ENCODE peak calls at places on chromosomes 2 and 18, in six cellular contexts. U is tibial artery, L is neural progenitor cell, H is K562, V is H9, D is pancreas. Z is an unnamed sample. For H3K4me1, the result is how much of the 10 kb centered on the place peaks cover.

GRCh38 chr18:34985963-34986362 is 55.2 kb upstream of the MAPRE2 start:
- DNase-seq in U (no peak), L (no peak), H (no peak), V (no peak), D (no peak), Z (no peak)

GRCh38 chr18:43001821-43002220 is 113.7 kb downstream of the RIT2 start:
- DNase-seq in U (no peak), L (no peak), H (no peak), V (no peak), D (no peak), Z (no peak)

GRCh38 chr2:52077159-52077558 is 1045.2 kb upstream of the NRXN1 start:
- DNase-seq in U (no peak), L (no peak), H (no peak), V (no peak), D (no peak), Z (no peak)

GRCh38 chr18:69758458-69758857 is 189.2 kb downstream of the CD226 start:
- DNase-seq in U (no peak), L (no peak), H (no peak), V (no peak), D (no peak), Z (no peak)

GRCh38 chr2:206477296-206477695 is 34.0 kb downstream of the ADAM23 start:
- DNase-seq in U (no peak), L (no peak), H (no peak), V (no peak), D (no peak), Z (no peak)

GRCh38 chr2:8640498-8640897 is 41.4 kb upstream of the ID2 start:
- DNase-seq in U (no peak), L (no peak), H (no peak), V (no peak), D (no peak), Z (no peak)

GRCh38 chr18:48621815-48622555 is 83.2 kb downstream of the CTIF start:
- DNase-seq in U (no peak), L (no peak), H (no peak), V (no peak), D (no peak), Z (no peak)

GRCh38 chr2:202808754-202809153 is 62.8 kb downstream of the ICA1L start:
- DNase-seq in U (no peak), L (no peak), H (no peak), V (no peak), D (no peak), Z (no peak)

GRCh38 chr2:31271851-31272267 is 37.9 kb downstream of the EHD3 start:
- DNase-seq in U (no peak), L (no peak), H (no peak), V (no peak), D (no peak), Z (no peak)

GRCh38 chr2:189412330-189412953 is 28.8 kb upstream of the WDR75 start:
- DNase-seq in U (no peak), L (peak), H (peak), V (no peak), D (no peak), Z (peak)

GRCh38 chr2:78982638-78983330 is 42.7 kb upstream of the REG3G start:
- DNase-seq in U (no peak), L (no peak), H (no peak), V (no peak), D (no peak), Z (no peak)

GRCh38 chr2:207501797-207502196 is 28.0 kb upstream of the CREB1 start:
- DNase-seq in U (no peak), L (no peak), H (no peak), V (no peak), D (no peak), Z (no peak)

GRCh38 chr18:75132931-75133525 is 75.9 kb downstream of the PTGR3 start:
- DNase-seq in U (peak), L (no peak), H (no peak), V (no peak), D (no peak), Z (peak)

GRCh38 chr2:120729410-120730052 is 6.1 kb upstream of the GLI2 start:
- DNase-seq in U (peak), L (no peak), H (no peak), V (peak), D (no peak), Z (no peak)

GRCh38 chr2:10914272-10914693 is 2.5 kb downstream of the KCNF1 start:
- DNase-seq in U (no peak), L (peak), H (peak), V (peak), D (no peak), Z (peak)

GRCh38 chr2:179528576-179529069 is 264.0 kb upstream of the SESTD1 start:
- DNase-seq in U (no peak), L (no peak), H (no peak), V (no peak), D (no peak), Z (no peak)

GRCh38 chr18:59787998-59788875 is 91.0 kb upstream of the CCBE1 start:
- DNase-seq in U (no peak), L (no peak), H (no peak), V (no peak), D (no peak), Z (no peak)

GRCh38 chr2:239700946-239701345 is 300.1 kb upstream of the HDAC4 start:
- DNase-seq in U (no peak), L (no peak), H (no peak), V (no peak), D (no peak), Z (peak)

GRCh38 chr2:197145471-197146056 is 165.0 kb downstream of the ANKRD44 start:
- DNase-seq in U (no peak), L (no peak), H (no peak), V (no peak), D (no peak), Z (no peak)

GRCh38 chr18:56756971-56757370 is 105.8 kb downstream of the WDR7 start:
- DNase-seq in U (no peak), L (no peak), H (no peak), V (no peak), D (no peak), Z (no peak)

GRCh38 chr18:55309249-55309648 is 278.7 kb downstream of the TCF4 start:
- DNase-seq in U (no peak), L (no peak), H (no peak), V (no peak), D (no peak), Z (no peak)
- H3K4me1 ChIP-seq in U (under half), L (under half), H (under half), V (under half), D (under half), Z (under half)

DNA sequence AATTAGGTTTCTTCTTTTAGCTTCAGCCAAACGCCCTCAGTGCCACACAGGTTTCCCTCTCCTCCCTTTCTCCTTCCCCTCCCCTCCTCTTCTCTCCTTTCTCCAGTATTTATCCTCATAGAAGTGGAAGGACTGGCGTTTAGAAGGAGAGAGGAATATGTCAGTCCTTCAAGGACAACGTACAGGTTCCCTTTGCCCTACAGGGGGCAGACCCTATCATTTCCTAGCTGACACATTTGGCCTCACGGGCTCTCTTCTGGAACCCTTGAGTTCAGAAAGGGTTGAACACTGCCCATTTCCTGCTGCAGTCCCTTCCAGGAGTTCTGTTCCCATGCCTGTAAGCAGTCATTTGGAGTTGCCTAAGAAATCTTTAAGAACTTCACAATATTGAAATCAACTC is 46.1 kb downstream of the CDCA7 start:
- DNase-seq in U (no peak), L (peak), H (no peak), V (no peak), D (no peak), Z (no peak)
- TF ChIP-seq CTCF in U (no peak), L (peak), H (peak), V (peak), D (no peak), Z (no peak)

DNA sequence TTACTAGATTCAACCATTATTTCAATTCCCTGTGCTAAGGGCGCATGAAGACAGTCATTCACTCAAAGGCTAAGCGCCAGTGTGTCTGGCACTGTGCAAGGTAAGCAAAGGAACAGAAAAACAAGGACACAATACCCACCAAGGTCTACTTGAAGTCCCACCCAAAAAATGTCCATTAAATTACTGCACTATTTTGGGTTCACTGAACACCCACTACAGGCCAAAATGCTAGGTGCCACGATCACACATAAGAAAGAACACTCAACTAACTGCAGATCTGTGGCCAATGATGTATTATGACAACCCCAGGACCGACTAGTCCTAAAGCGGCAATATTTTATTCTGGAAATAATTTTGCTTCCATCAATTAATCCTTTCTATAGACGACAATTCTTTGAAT is 1.8 kb downstream of the TMEM131 start:
- DNase-seq in U (no peak), L (no peak), H (no peak), V (no peak), D (no peak), Z (no peak)
- H3K4me1 ChIP-seq in U (under half), L (under half), H (under half), V (under half), D (under half), Z (under half)

DNA sequence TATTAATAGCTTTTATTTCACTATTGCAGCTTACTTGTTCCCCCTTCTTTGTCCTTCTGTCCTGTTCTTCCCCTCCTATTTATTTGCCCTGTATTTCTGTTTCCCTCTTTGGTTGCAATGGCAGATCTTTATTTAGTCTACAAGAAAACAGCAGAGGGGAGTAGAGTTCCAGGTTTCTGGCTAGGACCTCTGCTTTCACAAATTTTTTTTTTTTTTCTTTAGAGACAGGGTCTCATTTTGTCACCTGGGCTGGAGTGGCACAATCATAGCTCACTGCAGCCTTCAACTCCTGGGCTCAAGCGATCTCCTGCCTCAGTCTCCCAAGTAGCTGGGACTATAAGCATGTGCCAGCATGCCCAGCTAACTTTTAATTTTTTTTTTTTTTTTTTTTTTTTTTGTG is 188.1 kb upstream of the SPRED2 start:
- DNase-seq in U (no peak), L (peak), H (no peak), V (no peak), D (no peak), Z (no peak)
- TF ChIP-seq CTCF in U (no peak), L (peak), H (no peak), V (peak), D (no peak), Z (no peak)

DNA sequence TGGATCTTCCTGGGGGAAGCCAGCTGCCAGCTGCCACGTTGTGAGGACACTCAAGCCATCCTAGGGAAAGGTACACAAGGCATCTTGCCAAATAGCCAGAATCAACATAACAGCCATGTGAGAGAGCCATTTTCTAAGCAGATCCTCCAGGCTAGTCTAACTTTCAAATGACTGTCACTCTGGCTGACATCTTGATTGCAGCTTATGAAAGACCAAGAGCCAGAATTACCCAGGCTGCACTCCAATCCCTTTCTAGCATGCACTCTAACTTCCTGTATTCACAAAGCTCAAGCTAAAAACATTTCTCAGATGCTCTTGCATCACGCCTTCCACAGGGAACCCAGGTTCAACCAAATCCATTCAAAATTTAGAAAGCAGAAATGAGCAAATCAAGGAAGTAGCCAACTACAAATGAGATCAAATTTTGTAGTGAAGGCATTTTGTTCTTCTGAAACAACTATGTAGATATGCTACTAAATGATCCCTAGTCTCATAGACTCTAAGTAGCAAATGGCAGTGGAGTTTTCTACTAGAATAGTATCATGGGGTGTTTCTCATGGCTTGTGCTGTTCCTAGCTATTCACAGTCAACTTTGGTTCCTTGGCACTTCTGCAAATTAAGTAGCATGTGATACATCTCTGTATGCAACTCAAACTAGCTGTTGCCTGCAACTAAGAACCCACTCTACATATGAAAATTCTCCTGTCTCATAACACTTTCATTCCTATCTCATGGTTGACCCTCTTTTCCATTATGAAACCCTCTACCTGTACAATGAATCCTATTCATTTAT is 281.9 kb downstream of the ZEB2 start:
- DNase-seq in U (no peak), L (no peak), H (no peak), V (no peak), D (no peak), Z (no peak)
- H3K4me1 ChIP-seq in U (under half), L (under half), H (under half), V (under half), D (under half), Z (under half)

GRCh38 chr2:240819404-240820013 is 510 bp downstream of the KIF1A start:
- DNase-seq in U (no peak), L (peak), H (no peak), V (no peak), D (peak), Z (no peak)

GRCh38 chr2:240820014-240820606 is at the start of gene KIF1A:
- DNase-seq in U (no peak), L (peak), H (no peak), V (peak), D (peak), Z (no peak)

GRCh38 chr2:240822280-240822847 is 2.3 kb upstream of the KIF1A start:
- DNase-seq in U (no peak), L (no peak), H (no peak), V (no peak), D (no peak), Z (no peak)

GRCh38 chr2:240821429-240821778 is 1.4 kb upstream of the KIF1A start:
- DNase-seq in U (no peak), L (no peak), H (no peak), V (no peak), D (no peak), Z (no peak)

GRCh38 chr2:240820607-240821428 is 799 bp upstream of the KIF1A start:
- DNase-seq in U (no peak), L (peak), H (no peak), V (peak), D (peak), Z (no peak)
- TF ChIP-seq CTCF in U (no peak), L (peak), H (no peak), V (peak), D (no peak), Z (no peak)